ENCODE peak calls at places on chromosomes 12 and 14, in four cellular contexts. One of them, this sample, is unnamed.

GRCh38 chr12:74286254-74286653 is 251.4 kb upstream of the ATXN7L3B start:
- DNase-seq in BJ: no peak
- DNase-seq in AG10803: no peak
- DNase-seq in hepatocyte: no peak
- DNase-seq in this sample: no peak

GRCh38 chr12:51970904-51971646 is 19.6 kb downstream of the ACVR1B start:
- DNase-seq in BJ: no peak
- DNase-seq in hepatocyte: peak
- DNase-seq in AG10803: no peak
- DNase-seq in this sample: peak

GRCh38 chr14:83463500-83464098 is 1929.9 kb upstream of the SEL1L start:
- DNase-seq in hepatocyte: peak
- DNase-seq in AG10803: peak
- DNase-seq in BJ: no peak
- DNase-seq in this sample: no peak

GRCh38 chr12:90036641-90037040 is 328.0 kb upstream of the ATP2B1 start:
- DNase-seq in AG10803: no peak
- DNase-seq in hepatocyte: no peak
- DNase-seq in BJ: no peak
- DNase-seq in this sample: no peak

GRCh38 chr14:95727084-95727700 is 13.3 kb upstream of the TCL1A start:
- DNase-seq in BJ: no peak
- DNase-seq in hepatocyte: no peak
- DNase-seq in AG10803: no peak
- DNase-seq in this sample: no peak

GRCh38 chr12:57904848-57905811 is 36.2 kb upstream of the ATP23 start:
- DNase-seq in BJ: no peak
- DNase-seq in AG10803: peak
- DNase-seq in hepatocyte: peak
- DNase-seq in this sample: peak

GRCh38 chr14:95533391-95533821 is 1.4 kb upstream of the GLRX5 start:
- DNase-seq in BJ: no peak
- DNase-seq in hepatocyte: peak
- DNase-seq in AG10803: peak
- DNase-seq in this sample: no peak

GRCh38 chr14:75301666-75302325 is 23.2 kb downstream of the FOS start:
- DNase-seq in BJ: no peak
- DNase-seq in hepatocyte: peak
- DNase-seq in AG10803: peak
- DNase-seq in this sample: no peak

GRCh38 chr14:92938235-92938875 is 15.4 kb downstream of the CHGA start:
- DNase-seq in hepatocyte: no peak
- DNase-seq in AG10803: no peak
- DNase-seq in BJ: no peak
- DNase-seq in this sample: no peak

GRCh38 chr12:54229624-54230212 is 40.9 kb upstream of the SMUG1 start:
- DNase-seq in hepatocyte: peak
- DNase-seq in AG10803: peak
- DNase-seq in BJ: peak
- DNase-seq in this sample: no peak

GRCh38 chr14:98847520-98848468 is 424.2 kb downstream of the BCL11B start:
- DNase-seq in hepatocyte: no peak
- DNase-seq in BJ: no peak
- DNase-seq in AG10803: no peak
- DNase-seq in this sample: no peak

GRCh38 chr12:104710940-104711725 is 247.0 kb downstream of the SLC41A2 start:
- DNase-seq in BJ: peak
- DNase-seq in hepatocyte: peak
- DNase-seq in AG10803: peak
- DNase-seq in this sample: no peak

GRCh38 chr14:93962701-93963601 is 13.4 kb downstream of the ASB2 start:
- DNase-seq in hepatocyte: no peak
- DNase-seq in AG10803: no peak
- DNase-seq in BJ: no peak
- DNase-seq in this sample: peak

GRCh38 chr12:72264548-72265175 is 7.5 kb upstream of the TRHDE start:
- DNase-seq in BJ: no peak
- DNase-seq in AG10803: no peak
- DNase-seq in hepatocyte: peak
- DNase-seq in this sample: no peak

GRCh38 chr14:79278798-79279644 is 932.3 kb downstream of the DIO2 start:
- DNase-seq in BJ: peak
- DNase-seq in AG10803: peak
- DNase-seq in hepatocyte: peak
- DNase-seq in this sample: no peak

GRCh38 chr14:73943083-73943482 is 6.8 kb downstream of the FAM161B start:
- DNase-seq in BJ: peak
- DNase-seq in hepatocyte: peak
- DNase-seq in AG10803: peak
- DNase-seq in this sample: no peak

GRCh38 chr12:84803661-84804060 is 108.9 kb downstream of the SLC6A15 start:
- DNase-seq in hepatocyte: no peak
- DNase-seq in AG10803: no peak
- DNase-seq in BJ: no peak
- DNase-seq in this sample: no peak

GRCh38 chr14:20568393-20568792 is 7.5 kb upstream of the RNASE9 start:
- DNase-seq in BJ: no peak
- DNase-seq in hepatocyte: no peak
- DNase-seq in AG10803: no peak
- DNase-seq in this sample: no peak

GRCh38 chr14:87468531-87468930 is 524.5 kb downstream of the GALC start:
- DNase-seq in hepatocyte: no peak
- DNase-seq in BJ: no peak
- DNase-seq in AG10803: no peak
- DNase-seq in this sample: no peak

GRCh38 chr14:87461704-87462103 is 531.3 kb downstream of the GALC start:
- DNase-seq in BJ: no peak
- DNase-seq in AG10803: no peak
- DNase-seq in hepatocyte: no peak
- DNase-seq in this sample: no peak

GRCh38 chr14:87467578-87467977 is 525.4 kb downstream of the GALC start:
- DNase-seq in AG10803: no peak
- DNase-seq in hepatocyte: no peak
- DNase-seq in BJ: no peak
- DNase-seq in this sample: no peak
- TF ChIP-seq CTCF in AG10803: no peak
- TF ChIP-seq CTCF in hepatocyte: no peak
- TF ChIP-seq CTCF in BJ: no peak
- TF ChIP-seq CTCF in this sample: no peak

DNA sequence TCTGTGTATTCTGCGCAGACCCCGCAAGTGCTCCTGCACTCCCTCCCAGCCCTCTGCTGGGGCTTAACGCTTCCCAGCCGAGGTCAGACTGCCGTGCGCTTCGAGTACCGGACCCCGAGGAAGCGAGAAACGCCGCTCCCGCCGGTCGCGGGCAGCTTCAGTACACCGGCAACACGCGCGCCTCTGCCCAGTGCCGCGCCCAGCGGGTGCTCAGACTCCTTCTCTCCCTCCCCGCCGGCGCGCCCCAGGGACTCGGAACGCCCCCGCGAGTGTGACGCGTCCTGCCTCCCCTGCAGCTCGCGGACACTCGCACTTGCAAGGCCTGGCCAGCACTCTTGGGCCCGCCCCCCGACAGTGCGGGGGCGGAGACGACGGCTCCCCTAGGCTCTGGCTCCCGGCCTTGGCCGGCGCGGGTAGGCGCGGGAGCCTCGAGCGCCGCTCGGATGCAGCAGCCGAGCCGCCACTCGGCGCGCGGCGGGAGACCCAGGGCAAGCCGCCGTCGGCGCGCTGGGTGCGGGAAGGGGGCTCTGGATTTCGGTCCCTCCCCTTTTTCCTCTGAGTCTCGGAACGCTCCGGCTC is at the start of gene PTGER2:
- DNase-seq in AG10803: peak
- DNase-seq in hepatocyte: peak
- DNase-seq in BJ: no peak
- DNase-seq in this sample: peak
- TF ChIP-seq CTCF in AG10803: no peak
- TF ChIP-seq CTCF in hepatocyte: no peak
- TF ChIP-seq CTCF in BJ: no peak
- TF ChIP-seq CTCF in this sample: no peak

DNA sequence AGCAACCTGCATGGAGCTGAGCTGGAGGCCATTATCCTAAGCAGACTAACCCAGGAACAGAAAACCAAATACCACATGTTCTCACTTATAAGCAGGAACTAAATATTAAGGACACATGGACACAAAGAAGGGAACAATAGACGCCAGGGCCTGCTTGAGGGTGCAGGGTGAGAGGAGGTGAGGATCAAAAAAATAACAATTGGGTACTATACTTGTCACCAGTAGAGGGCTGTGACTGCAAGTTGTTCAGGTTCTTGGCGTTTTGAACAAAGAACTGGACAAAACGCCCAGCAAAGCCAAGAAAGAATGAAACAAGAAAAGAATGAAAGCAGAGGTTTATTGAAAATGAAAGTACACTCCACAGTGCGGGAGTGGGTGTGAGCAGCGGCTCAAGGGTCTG is 208.5 kb upstream of the NEDD1 start:
- DNase-seq in BJ: no peak
- DNase-seq in AG10803: peak
- DNase-seq in hepatocyte: no peak
- DNase-seq in this sample: no peak
- TF ChIP-seq CTCF in BJ: peak
- TF ChIP-seq CTCF in AG10803: peak
- TF ChIP-seq CTCF in hepatocyte: no peak
- TF ChIP-seq CTCF in this sample: no peak

GRCh38 chr12:107730942-107731341 is 30.0 kb downstream of the PRDM4 start:
- DNase-seq in BJ: no peak
- DNase-seq in hepatocyte: no peak
- DNase-seq in AG10803: no peak
- DNase-seq in this sample: no peak

GRCh38 chr12:107734139-107734538 is 26.8 kb downstream of the PRDM4 start:
- DNase-seq in BJ: no peak
- DNase-seq in hepatocyte: no peak
- DNase-seq in AG10803: no peak
- DNase-seq in this sample: no peak

GRCh38 chr12:107731376-107731775 is 29.6 kb downstream of the PRDM4 start:
- DNase-seq in BJ: no peak
- DNase-seq in AG10803: no peak
- DNase-seq in hepatocyte: no peak
- DNase-seq in this sample: peak

GRCh38 chr12:107732365-107732764 is 28.6 kb downstream of the PRDM4 start:
- DNase-seq in BJ: no peak
- DNase-seq in AG10803: no peak
- DNase-seq in hepatocyte: no peak
- DNase-seq in this sample: no peak

GRCh38 chr12:107736914-107737313 is 24.0 kb downstream of the PRDM4 start:
- DNase-seq in hepatocyte: no peak
- DNase-seq in AG10803: no peak
- DNase-seq in BJ: no peak
- DNase-seq in this sample: peak
- TF ChIP-seq CTCF in hepatocyte: no peak
- TF ChIP-seq CTCF in AG10803: no peak
- TF ChIP-seq CTCF in BJ: no peak
- TF ChIP-seq CTCF in this sample: peak

DNA sequence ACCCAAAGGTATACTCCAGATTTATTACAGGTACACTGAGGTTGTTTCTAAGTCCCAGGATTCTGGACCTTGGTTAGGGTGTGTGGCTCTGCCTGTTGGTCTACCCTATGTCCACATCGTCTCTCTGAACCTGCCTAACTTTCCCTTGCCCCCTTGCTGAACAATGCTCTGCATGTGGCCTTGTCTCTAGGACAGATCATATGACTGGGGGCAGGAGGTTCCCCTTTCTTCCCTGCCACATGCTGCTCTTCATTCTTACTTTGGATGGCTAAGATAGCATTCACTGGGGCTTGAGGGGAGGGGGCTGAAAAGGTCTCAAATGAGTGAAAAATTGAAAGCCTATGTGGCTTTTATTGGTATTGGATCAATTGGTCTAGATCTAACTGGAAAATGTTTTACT is 49.2 kb downstream of the MBIP start:
- DNase-seq in AG10803: no peak
- DNase-seq in hepatocyte: no peak
- DNase-seq in BJ: no peak
- DNase-seq in this sample: no peak
- TF ChIP-seq CTCF in AG10803: no peak
- TF ChIP-seq CTCF in hepatocyte: no peak
- TF ChIP-seq CTCF in BJ: no peak
- TF ChIP-seq CTCF in this sample: no peak

DNA sequence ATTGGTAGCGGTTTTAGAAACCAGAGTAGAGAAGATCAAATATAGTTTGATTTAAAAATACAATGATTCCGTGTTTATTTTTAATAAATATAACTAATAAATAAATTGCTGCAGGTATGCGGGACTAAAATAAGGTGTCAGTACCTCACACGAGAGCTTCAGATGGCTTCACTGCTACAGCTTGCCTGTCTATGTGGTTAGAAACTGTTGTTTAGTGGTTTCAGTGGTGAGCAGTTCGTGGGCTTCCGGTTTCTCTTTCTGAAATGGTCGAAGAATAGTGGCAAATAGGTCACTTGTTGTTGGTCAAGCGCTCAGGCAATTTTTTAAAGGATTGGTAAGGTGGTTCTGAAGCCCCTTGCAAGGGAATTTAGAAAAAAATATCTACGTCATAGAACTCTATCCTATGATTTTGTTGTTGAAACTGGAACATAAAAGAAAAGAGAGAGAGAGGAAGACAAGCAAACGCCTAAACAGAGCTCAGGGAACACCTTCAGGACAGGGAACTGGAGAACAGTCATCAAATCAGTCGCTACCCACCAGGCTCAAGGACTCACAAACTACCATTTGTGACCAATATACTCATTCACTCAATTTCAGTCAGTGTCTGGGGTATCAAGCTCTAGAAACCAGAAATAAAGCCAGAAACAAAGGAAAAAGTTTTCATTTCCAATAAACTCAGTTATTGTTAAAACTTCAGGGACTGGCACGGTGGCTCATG is 31.3 kb downstream of the GABARAPL1 start:
- DNase-seq in hepatocyte: no peak
- DNase-seq in AG10803: no peak
- DNase-seq in BJ: no peak
- DNase-seq in this sample: peak
- TF ChIP-seq CTCF in hepatocyte: no peak
- TF ChIP-seq CTCF in AG10803: no peak
- TF ChIP-seq CTCF in BJ: no peak
- TF ChIP-seq CTCF in this sample: no peak

DNA sequence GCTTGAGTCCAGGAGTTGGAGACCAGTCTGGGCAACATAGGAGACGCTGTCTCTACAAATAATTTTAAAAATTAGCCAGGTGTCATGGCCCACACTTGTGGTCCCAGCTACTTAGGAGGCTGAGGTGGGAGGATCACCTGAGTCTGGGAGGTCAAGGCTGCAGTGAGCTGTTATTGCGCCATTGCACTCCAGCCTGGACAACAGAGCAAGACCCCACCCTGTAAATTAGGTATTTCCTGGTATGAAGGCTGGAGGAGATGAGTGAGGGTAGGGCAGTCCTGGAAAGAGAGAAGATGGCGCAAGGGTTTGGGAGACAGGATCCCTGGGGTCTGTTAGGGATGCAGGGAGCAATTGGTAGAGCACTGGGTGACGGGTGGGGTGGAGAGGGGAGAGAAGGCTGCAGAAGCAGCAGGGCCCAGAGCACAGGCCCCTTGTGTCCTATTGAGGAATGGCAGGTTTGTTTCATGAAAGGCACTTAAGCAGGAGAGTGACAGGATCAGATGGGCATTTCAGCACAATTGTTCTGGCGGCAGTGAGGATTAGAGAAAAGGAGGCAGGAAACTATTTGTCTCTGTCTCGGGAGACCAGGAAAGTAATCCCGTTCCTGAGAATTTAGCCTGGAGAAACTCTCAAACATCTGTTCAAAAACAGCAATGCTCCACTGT is 47.2 kb upstream of the KTN1 start:
- DNase-seq in hepatocyte: peak
- DNase-seq in BJ: no peak
- DNase-seq in AG10803: no peak
- DNase-seq in this sample: no peak
- TF ChIP-seq CTCF in hepatocyte: no peak
- TF ChIP-seq CTCF in BJ: no peak
- TF ChIP-seq CTCF in AG10803: peak
- TF ChIP-seq CTCF in this sample: no peak

GRCh38 chr12:78081590-78082314 is 251.1 kb downstream of the NAV3 start:
- DNase-seq in BJ: no peak
- DNase-seq in hepatocyte: no peak
- DNase-seq in AG10803: no peak
- DNase-seq in this sample: no peak
- TF ChIP-seq CTCF in BJ: no peak
- TF ChIP-seq CTCF in hepatocyte: no peak
- TF ChIP-seq CTCF in AG10803: no peak
- TF ChIP-seq CTCF in this sample: no peak